ENCODE peak calls at places on chromosome 16, in seven cellular contexts. C is cardiac muscle cell; X is A172; F is NCI-H2029 treated with DMSO at 0.1 percent for 48 hours; N is EL; B is T-cell; A is effector memory CD8-positive, alpha-beta T cell. P is an unnamed sample.

GRCh38 chr16:2388875-2389433 is 40.3 kb upstream of the CCNF start:
- DNase-seq in N (peak), X (no peak), C (no peak), F (peak), A (no peak), B (no peak), P (peak)

GRCh38 chr16:12496181-12496580 is 307.5 kb downstream of the CPPED1 start:
- DNase-seq in X (no peak), C (no peak), B (no peak), A (no peak), N (no peak), F (no peak), P (no peak)

GRCh38 chr16:22321340-22322001 is 24.3 kb downstream of the POLR3E start:
- DNase-seq in B (peak), X (peak), A (peak), N (peak), C (peak), F (peak), P (peak)

GRCh38 chr16:55052335-55053070 is 121.8 kb downstream of the IRX5 start:
- DNase-seq in N (no peak), C (no peak), X (no peak), A (no peak), B (no peak), F (no peak), P (no peak)

GRCh38 chr16:12988071-12988470 is 86.7 kb downstream of the SHISA9 start:
- DNase-seq in N (no peak), X (no peak), C (no peak), F (no peak), A (no peak), B (no peak), P (no peak)

GRCh38 chr16:48366165-48367093 is 18.8 kb downstream of the SIAH1 start:
- DNase-seq in A (peak), X (peak), B (peak), C (peak), F (no peak), N (peak), P (peak)

GRCh38 chr16:57618306-57619132 is 9.9 kb upstream of the ADGRG1 start:
- DNase-seq in A (no peak), F (no peak), X (no peak), C (peak), B (no peak), N (peak), P (no peak)

GRCh38 chr16:28182183-28182582 is 29.6 kb downstream of the XPO6 start:
- DNase-seq in N (peak), X (no peak), A (no peak), B (no peak), C (no peak), F (no peak), P (no peak)

GRCh38 chr16:29896841-29897240 is 2.5 kb downstream of the SEZ6L2 start:
- DNase-seq in X (no peak), N (no peak), F (no peak), A (no peak), B (no peak), C (no peak), P (no peak)

GRCh38 chr16:58678716-58679115 is 5.9 kb downstream of the SLC38A7 start:
- DNase-seq in C (no peak), X (no peak), F (no peak), A (no peak), N (peak), B (no peak), P (no peak)

GRCh38 chr16:56667581-56668571 is at the start of gene MT1G:
- DNase-seq in X (no peak), B (no peak), C (peak), F (peak), N (peak), A (no peak), P (no peak)

GRCh38 chr16:1691956-1692355 is 13.9 kb downstream of the JPT2 start:
- DNase-seq in C (no peak), X (peak), A (no peak), B (no peak), F (no peak), N (peak), P (no peak)

GRCh38 chr16:66474750-66475199 is 47.7 kb downstream of the BEAN1 start:
- DNase-seq in B (peak), N (no peak), X (peak), C (no peak), A (peak), F (peak), P (no peak)

GRCh38 chr16:84985079-84986065 is 26.0 kb downstream of the ZDHHC7 start:
- DNase-seq in C (no peak), A (no peak), B (no peak), X (peak), N (peak), F (no peak), P (no peak)

GRCh38 chr16:74942977-74943918 is 41.7 kb downstream of the WDR59 start:
- DNase-seq in C (no peak), A (no peak), B (no peak), F (no peak), N (no peak), X (no peak), P (no peak)

GRCh38 chr16:56389554-56389953 is 35.8 kb downstream of the AMFR start:
- DNase-seq in N (peak), X (peak), B (no peak), F (no peak), A (no peak), C (no peak), P (no peak)

GRCh38 chr16:15403392-15403995 is 7.9 kb downstream of the MPV17L start:
- DNase-seq in X (no peak), B (no peak), A (no peak), N (no peak), C (no peak), F (no peak), P (no peak)

P was measured in HuH-7.5.